ENCODE peak calls at places on chromosomes 3 and 15, in seven cellular contexts. One of them, this sample, is unnamed. For H3K9me3, the result is how much of the 10 kb centered on the place peaks cover.

GRCh38 chr3:65425880-65426279 is 612.8 kb downstream of the MAGI1 start:
- DNase-seq in ascending aorta: no peak
- DNase-seq in CD4-positive, alpha-beta memory T cell: no peak
- DNase-seq in CD4-positive, alpha-beta T cell: no peak
- DNase-seq in body of pancreas: no peak
- DNase-seq in A673: peak
- DNase-seq in AG04450: no peak
- DNase-seq in this sample: no peak

GRCh38 chr3:52310861-52311566 is 5.1 kb upstream of the DNAH1 start:
- DNase-seq in CD4-positive, alpha-beta T cell: no peak
- DNase-seq in CD4-positive, alpha-beta memory T cell: peak
- DNase-seq in A673: no peak
- DNase-seq in AG04450: no peak
- DNase-seq in ascending aorta: no peak
- DNase-seq in body of pancreas: no peak
- DNase-seq in this sample: no peak

GRCh38 chr3:33231755-33232465 is 13.3 kb upstream of the SUSD5 start:
- DNase-seq in CD4-positive, alpha-beta memory T cell: no peak
- DNase-seq in body of pancreas: no peak
- DNase-seq in ascending aorta: no peak
- DNase-seq in CD4-positive, alpha-beta T cell: no peak
- DNase-seq in AG04450: no peak
- DNase-seq in A673: no peak
- DNase-seq in this sample: no peak

GRCh38 chr3:111173328-111173900 is 101.8 kb downstream of the NECTIN3 start:
- DNase-seq in CD4-positive, alpha-beta memory T cell: no peak
- DNase-seq in ascending aorta: no peak
- DNase-seq in A673: no peak
- DNase-seq in CD4-positive, alpha-beta T cell: no peak
- DNase-seq in AG04450: no peak
- DNase-seq in body of pancreas: no peak
- DNase-seq in this sample: no peak

GRCh38 chr15:85730001-85730820 is 64.5 kb downstream of the KLHL25 start:
- DNase-seq in A673: peak
- DNase-seq in body of pancreas: peak
- DNase-seq in AG04450: peak
- DNase-seq in CD4-positive, alpha-beta memory T cell: peak
- DNase-seq in CD4-positive, alpha-beta T cell: no peak
- DNase-seq in ascending aorta: no peak
- DNase-seq in this sample: no peak

GRCh38 chr15:50058231-50058630 is 60.8 kb downstream of the ATP8B4 start:
- DNase-seq in AG04450: no peak
- DNase-seq in ascending aorta: no peak
- DNase-seq in A673: no peak
- DNase-seq in body of pancreas: no peak
- DNase-seq in CD4-positive, alpha-beta memory T cell: no peak
- DNase-seq in CD4-positive, alpha-beta T cell: no peak
- DNase-seq in this sample: no peak

GRCh38 chr3:34196914-34197313 is 398.5 kb downstream of the PDCD6IP start:
- DNase-seq in CD4-positive, alpha-beta memory T cell: no peak
- DNase-seq in body of pancreas: no peak
- DNase-seq in A673: no peak
- DNase-seq in AG04450: no peak
- DNase-seq in CD4-positive, alpha-beta T cell: no peak
- DNase-seq in ascending aorta: no peak
- DNase-seq in this sample: no peak

GRCh38 chr3:11910971-11911531 is 64.4 kb upstream of the TAMM41 start:
- DNase-seq in CD4-positive, alpha-beta memory T cell: no peak
- DNase-seq in body of pancreas: peak
- DNase-seq in A673: no peak
- DNase-seq in CD4-positive, alpha-beta T cell: no peak
- DNase-seq in ascending aorta: no peak
- DNase-seq in AG04450: no peak
- DNase-seq in this sample: no peak

GRCh38 chr3:87313641-87314040 is 37.3 kb upstream of the POU1F1 start:
- DNase-seq in AG04450: no peak
- DNase-seq in ascending aorta: no peak
- DNase-seq in CD4-positive, alpha-beta T cell: no peak
- DNase-seq in A673: no peak
- DNase-seq in body of pancreas: no peak
- DNase-seq in CD4-positive, alpha-beta memory T cell: no peak
- DNase-seq in this sample: no peak

GRCh38 chr15:57747206-57747605 is 40.7 kb downstream of the POLR2M start:
- DNase-seq in body of pancreas: peak
- DNase-seq in A673: no peak
- DNase-seq in CD4-positive, alpha-beta memory T cell: peak
- DNase-seq in CD4-positive, alpha-beta T cell: peak
- DNase-seq in ascending aorta: no peak
- DNase-seq in AG04450: no peak
- DNase-seq in this sample: no peak

GRCh38 chr15:40766194-40766830 is 2.4 kb downstream of the GCHFR start:
- DNase-seq in AG04450: no peak
- DNase-seq in body of pancreas: no peak
- DNase-seq in ascending aorta: no peak
- DNase-seq in CD4-positive, alpha-beta T cell: no peak
- DNase-seq in A673: no peak
- DNase-seq in CD4-positive, alpha-beta memory T cell: no peak
- DNase-seq in this sample: no peak

GRCh38 chr15:76196286-76196948 is 114.9 kb downstream of the ETFA start:
- DNase-seq in A673: peak
- DNase-seq in ascending aorta: no peak
- DNase-seq in body of pancreas: peak
- DNase-seq in AG04450: peak
- DNase-seq in CD4-positive, alpha-beta T cell: no peak
- DNase-seq in CD4-positive, alpha-beta memory T cell: no peak
- DNase-seq in this sample: no peak

GRCh38 chr3:96101013-96101412 is 713.4 kb upstream of the EPHA6 start:
- DNase-seq in ascending aorta: no peak
- DNase-seq in A673: no peak
- DNase-seq in AG04450: no peak
- DNase-seq in body of pancreas: no peak
- DNase-seq in CD4-positive, alpha-beta memory T cell: no peak
- DNase-seq in CD4-positive, alpha-beta T cell: no peak
- DNase-seq in this sample: no peak

GRCh38 chr3:122563717-122564025 is 429 bp downstream of the PARP9 start:
- DNase-seq in CD4-positive, alpha-beta memory T cell: no peak
- DNase-seq in A673: no peak
- DNase-seq in CD4-positive, alpha-beta T cell: peak
- DNase-seq in ascending aorta: no peak
- DNase-seq in body of pancreas: no peak
- DNase-seq in AG04450: no peak
- DNase-seq in this sample: no peak

GRCh38 chr3:106119691-106120090 is 250.9 kb upstream of the CBLB start:
- DNase-seq in CD4-positive, alpha-beta memory T cell: no peak
- DNase-seq in ascending aorta: no peak
- DNase-seq in AG04450: no peak
- DNase-seq in body of pancreas: no peak
- DNase-seq in CD4-positive, alpha-beta T cell: no peak
- DNase-seq in A673: no peak
- DNase-seq in this sample: no peak

GRCh38 chr3:64224826-64225606 is at the start of gene PRICKLE2:
- DNase-seq in CD4-positive, alpha-beta T cell: no peak
- DNase-seq in A673: peak
- DNase-seq in body of pancreas: peak
- DNase-seq in ascending aorta: peak
- DNase-seq in CD4-positive, alpha-beta memory T cell: no peak
- DNase-seq in AG04450: peak
- DNase-seq in this sample: no peak

GRCh38 chr3:31762888-31763351 is 218.1 kb downstream of the OSBPL10 start:
- DNase-seq in CD4-positive, alpha-beta T cell: no peak
- DNase-seq in CD4-positive, alpha-beta memory T cell: no peak
- DNase-seq in body of pancreas: no peak
- DNase-seq in ascending aorta: no peak
- DNase-seq in A673: no peak
- DNase-seq in AG04450: no peak
- DNase-seq in this sample: no peak

GRCh38 chr3:70822777-70823176 is 510.3 kb upstream of the MDFIC2 start:
- DNase-seq in CD4-positive, alpha-beta T cell: no peak
- DNase-seq in body of pancreas: no peak
- DNase-seq in A673: peak
- DNase-seq in AG04450: no peak
- DNase-seq in CD4-positive, alpha-beta memory T cell: no peak
- DNase-seq in ascending aorta: no peak
- DNase-seq in this sample: no peak

GRCh38 chr3:197830967-197831313 is 39.9 kb downstream of the LRCH3 start:
- DNase-seq in CD4-positive, alpha-beta memory T cell: no peak
- DNase-seq in A673: no peak
- DNase-seq in AG04450: no peak
- DNase-seq in ascending aorta: no peak
- DNase-seq in body of pancreas: no peak
- DNase-seq in CD4-positive, alpha-beta T cell: no peak
- DNase-seq in this sample: no peak

GRCh38 chr3:128559486-128560225 is 66.7 kb upstream of the GATA2 start:
- DNase-seq in CD4-positive, alpha-beta memory T cell: no peak
- DNase-seq in ascending aorta: no peak
- DNase-seq in body of pancreas: no peak
- DNase-seq in A673: no peak
- DNase-seq in CD4-positive, alpha-beta T cell: no peak
- DNase-seq in AG04450: no peak
- DNase-seq in this sample: no peak

GRCh38 chr3:22383285-22383684 is 632.3 kb upstream of the ZNF385D start:
- DNase-seq in body of pancreas: no peak
- DNase-seq in AG04450: no peak
- DNase-seq in CD4-positive, alpha-beta memory T cell: no peak
- DNase-seq in A673: no peak
- DNase-seq in CD4-positive, alpha-beta T cell: no peak
- DNase-seq in ascending aorta: no peak
- DNase-seq in this sample: no peak

DNA sequence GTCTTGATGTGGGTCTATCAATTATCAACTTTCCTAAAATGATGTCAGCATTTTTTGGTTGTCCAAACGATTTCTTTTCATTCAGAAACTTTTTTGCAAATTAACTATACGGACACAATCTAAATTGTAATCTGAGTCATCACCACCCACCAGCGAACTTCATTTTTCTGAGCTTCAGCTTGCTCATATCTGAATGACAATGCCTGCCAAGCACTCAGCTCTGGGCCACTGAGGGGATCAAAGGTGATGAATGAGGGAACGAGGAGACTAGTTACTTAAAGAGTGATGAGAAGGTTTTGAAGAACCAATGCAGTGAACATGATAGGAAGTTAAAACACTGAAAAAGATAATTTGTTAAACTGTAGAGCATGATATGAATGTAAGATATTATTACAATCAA is 14.9 kb upstream of the TBC1D23 start:
- DNase-seq in ascending aorta: no peak
- DNase-seq in CD4-positive, alpha-beta memory T cell: no peak
- DNase-seq in CD4-positive, alpha-beta T cell: no peak
- DNase-seq in AG04450: no peak
- DNase-seq in body of pancreas: no peak
- DNase-seq in A673: peak
- DNase-seq in this sample: no peak
- H3K9me3 ChIP-seq in ascending aorta: under half
- H3K9me3 ChIP-seq in CD4-positive, alpha-beta memory T cell: under half
- H3K9me3 ChIP-seq in CD4-positive, alpha-beta T cell: under half
- H3K9me3 ChIP-seq in AG04450: under half
- H3K9me3 ChIP-seq in body of pancreas: under half
- H3K9me3 ChIP-seq in A673: under half
- H3K9me3 ChIP-seq in this sample: under half

GRCh38 chr15:66066005-66066404 is 187.5 kb downstream of the MEGF11 start:
- DNase-seq in ascending aorta: no peak
- DNase-seq in A673: no peak
- DNase-seq in body of pancreas: no peak
- DNase-seq in AG04450: no peak
- DNase-seq in CD4-positive, alpha-beta T cell: no peak
- DNase-seq in CD4-positive, alpha-beta memory T cell: no peak
- DNase-seq in this sample: no peak

GRCh38 chr15:66065325-66065724 is 188.2 kb downstream of the MEGF11 start:
- DNase-seq in ascending aorta: no peak
- DNase-seq in CD4-positive, alpha-beta T cell: no peak
- DNase-seq in CD4-positive, alpha-beta memory T cell: no peak
- DNase-seq in A673: no peak
- DNase-seq in body of pancreas: no peak
- DNase-seq in AG04450: no peak
- DNase-seq in this sample: no peak

GRCh38 chr15:66068801-66069200 is 184.7 kb downstream of the MEGF11 start:
- DNase-seq in ascending aorta: no peak
- DNase-seq in body of pancreas: no peak
- DNase-seq in AG04450: no peak
- DNase-seq in CD4-positive, alpha-beta memory T cell: no peak
- DNase-seq in CD4-positive, alpha-beta T cell: no peak
- DNase-seq in A673: no peak
- DNase-seq in this sample: no peak

GRCh38 chr15:66067687-66068086 is 185.9 kb downstream of the MEGF11 start:
- DNase-seq in AG04450: no peak
- DNase-seq in CD4-positive, alpha-beta T cell: no peak
- DNase-seq in body of pancreas: no peak
- DNase-seq in CD4-positive, alpha-beta memory T cell: no peak
- DNase-seq in ascending aorta: no peak
- DNase-seq in A673: no peak
- DNase-seq in this sample: no peak

DNA sequence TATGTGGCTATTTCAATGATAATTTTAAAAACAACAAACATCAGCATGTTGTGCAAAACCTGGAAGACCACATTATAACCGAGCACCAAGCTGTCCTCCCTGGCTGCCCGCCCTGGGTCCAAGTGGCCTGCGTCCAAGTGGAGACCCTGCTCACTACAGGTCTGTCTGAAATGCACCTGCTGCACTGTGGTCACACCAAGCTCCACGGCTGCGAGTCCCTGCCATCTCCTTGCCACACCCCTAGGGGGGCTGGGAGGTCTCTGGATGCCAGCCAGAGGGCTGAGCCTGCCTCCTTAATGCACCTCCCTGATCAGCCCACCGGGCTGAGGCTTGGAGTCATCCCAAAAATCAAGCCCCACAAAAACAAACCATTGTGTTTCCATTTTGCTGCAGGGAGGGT is 187.1 kb downstream of the MEGF11 start:
- DNase-seq in AG04450: no peak
- DNase-seq in body of pancreas: no peak
- DNase-seq in CD4-positive, alpha-beta T cell: no peak
- DNase-seq in CD4-positive, alpha-beta memory T cell: no peak
- DNase-seq in ascending aorta: no peak
- DNase-seq in A673: no peak
- DNase-seq in this sample: no peak
- H3K9me3 ChIP-seq in AG04450: under half
- H3K9me3 ChIP-seq in body of pancreas: under half
- H3K9me3 ChIP-seq in CD4-positive, alpha-beta T cell: under half
- H3K9me3 ChIP-seq in CD4-positive, alpha-beta memory T cell: under half
- H3K9me3 ChIP-seq in ascending aorta: under half
- H3K9me3 ChIP-seq in A673: under half
- H3K9me3 ChIP-seq in this sample: under half

DNA sequence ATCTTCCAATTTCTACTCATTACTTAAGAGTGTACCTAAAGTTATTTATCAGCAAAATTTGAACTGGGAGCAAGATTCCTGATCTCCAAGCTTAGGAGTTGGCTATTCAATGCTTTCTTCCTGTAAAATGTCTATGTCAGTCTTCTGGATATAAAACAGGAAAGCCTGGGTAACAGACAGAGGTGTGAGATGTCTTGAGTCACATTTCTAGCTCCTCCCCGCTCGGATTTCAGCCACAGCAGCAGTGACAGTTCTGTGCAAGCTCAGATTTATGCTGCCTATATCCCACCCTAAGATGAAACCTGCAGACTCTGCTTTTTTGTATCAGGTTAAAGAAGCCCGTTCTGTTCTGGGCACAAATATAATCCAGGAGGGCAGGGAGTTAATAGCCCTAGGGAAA is 2.1 kb upstream of the ARMC8 start:
- DNase-seq in CD4-positive, alpha-beta T cell: no peak
- DNase-seq in body of pancreas: no peak
- DNase-seq in AG04450: no peak
- DNase-seq in ascending aorta: no peak
- DNase-seq in CD4-positive, alpha-beta memory T cell: no peak
- DNase-seq in A673: no peak
- DNase-seq in this sample: no peak
- H3K9me3 ChIP-seq in CD4-positive, alpha-beta T cell: under half
- H3K9me3 ChIP-seq in body of pancreas: under half
- H3K9me3 ChIP-seq in AG04450: under half
- H3K9me3 ChIP-seq in ascending aorta: under half
- H3K9me3 ChIP-seq in CD4-positive, alpha-beta memory T cell: under half
- H3K9me3 ChIP-seq in A673: under half
- H3K9me3 ChIP-seq in this sample: under half

GRCh38 chr15:46654993-46655392 is 1020.2 kb downstream of the SQOR start:
- DNase-seq in ascending aorta: no peak
- DNase-seq in AG04450: no peak
- DNase-seq in A673: no peak
- DNase-seq in body of pancreas: no peak
- DNase-seq in CD4-positive, alpha-beta T cell: no peak
- DNase-seq in CD4-positive, alpha-beta memory T cell: no peak
- DNase-seq in this sample: no peak
- H3K9me3 ChIP-seq in ascending aorta: under half
- H3K9me3 ChIP-seq in AG04450: under half
- H3K9me3 ChIP-seq in A673: under half
- H3K9me3 ChIP-seq in body of pancreas: under half
- H3K9me3 ChIP-seq in CD4-positive, alpha-beta T cell: under half
- H3K9me3 ChIP-seq in CD4-positive, alpha-beta memory T cell: under half
- H3K9me3 ChIP-seq in this sample: under half

This sample was measured in T-helper 17 cell.